ENCODE peak calls at places on chromosomes 2 and 18, in seven cellular contexts. Z is HCT116, G is A549, I is astrocyte of the spinal cord, W is lower leg skin, X is astrocyte, J is kidney epithelial cell. R is an unnamed sample.

GRCh38 chr18:30280861-30281470 is 761.6 kb downstream of the DSC3 start:
- DNase-seq in G (no peak), I (peak; percentile 69), J (peak; percentile 14), Z (peak; percentile 34), W (no peak), X (peak; percentile 21), R (peak; percentile 49)

GRCh38 chr2:43175187-43175490 is 51.3 kb downstream of the ZFP36L2 start:
- DNase-seq in J (no peak), Z (no peak), X (peak; percentile 38), I (peak; percentile 61), W (no peak), G (no peak), R (peak; percentile 33)

GRCh38 chr18:4068552-4069158 is 386.5 kb downstream of the DLGAP1 start:
- DNase-seq in J (peak; percentile 9), X (peak; percentile 22), W (no peak), I (peak; percentile 51), G (peak; percentile 30), Z (peak; percentile 51), R (peak; percentile 52)

GRCh38 chr2:65364054-65364651 is 68.2 kb downstream of the SPRED2 start:
- DNase-seq in Z (no peak), G (no peak), X (no peak), I (no peak), W (no peak), J (no peak), R (no peak)

GRCh38 chr2:184923751-184924150 is 325.4 kb downstream of the ZNF804A start:
- DNase-seq in I (no peak), J (no peak), W (no peak), X (peak; percentile 2), G (no peak), Z (no peak), R (no peak)

GRCh38 chr2:211455225-211455841 is 898.9 kb downstream of the CPS1 start:
- DNase-seq in Z (peak; percentile 39), I (peak; percentile 65), X (peak; percentile 6), G (peak; percentile 14), W (no peak), J (peak; percentile 9), R (peak; percentile 28)

GRCh38 chr2:239313776-239314175 is 87.0 kb downstream of the HDAC4 start:
- DNase-seq in J (no peak), Z (no peak), I (no peak), G (no peak), W (peak; percentile 82), X (no peak), R (no peak)

GRCh38 chr2:134232461-134232860 is 21.4 kb upstream of the MGAT5 start:
- DNase-seq in W (no peak), J (no peak), X (no peak), G (no peak), I (no peak), Z (no peak), R (no peak)

DNA sequence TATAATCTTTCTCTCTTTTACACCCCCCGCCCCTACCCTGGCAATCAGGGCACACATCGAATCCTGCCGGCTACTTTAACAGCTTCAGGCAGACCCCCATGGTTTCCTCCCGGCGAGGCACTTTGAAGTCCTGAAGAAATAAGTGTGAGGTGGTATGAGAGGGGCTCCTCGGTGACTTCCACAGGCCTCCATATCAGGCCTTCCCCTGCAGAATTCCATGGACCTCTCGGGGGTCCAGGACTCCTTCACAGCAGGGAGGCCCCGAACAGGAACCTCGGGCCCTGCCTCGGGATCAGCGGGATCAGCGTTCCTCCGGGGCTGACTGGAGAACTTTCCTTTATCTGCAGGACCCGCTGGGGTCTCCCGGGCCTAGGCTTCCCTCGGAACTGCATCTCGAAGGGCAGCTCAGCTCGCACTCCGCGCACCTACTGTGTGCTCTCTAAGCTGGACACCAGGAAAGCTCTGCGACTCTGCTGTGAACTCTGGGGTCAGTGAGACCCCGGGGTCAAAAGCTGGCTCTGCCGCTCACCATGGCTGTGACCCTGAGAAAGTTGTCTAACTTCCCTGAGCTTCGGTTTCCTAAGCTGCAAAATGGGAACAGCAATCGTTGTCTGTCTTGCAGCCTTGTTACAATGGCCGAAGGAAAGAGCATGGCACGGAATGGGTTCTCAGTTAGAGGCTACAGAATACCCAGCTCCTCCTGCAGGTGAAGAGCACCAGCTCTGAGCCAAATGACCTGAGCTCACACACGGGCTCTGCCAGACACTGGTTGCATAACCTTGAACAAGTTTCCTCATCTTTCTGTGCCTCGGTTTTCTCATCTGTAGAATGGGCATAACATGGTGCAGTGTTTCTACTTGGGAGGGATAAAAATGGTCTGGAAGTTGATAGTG is 97.4 kb upstream of the ID2 start:
- DNase-seq in I (no peak), Z (no peak), J (no peak), X (no peak), G (no peak), W (peak; percentile 68), R (no peak)
- H3K4me3 ChIP-seq in I (no peak overlapping the region), Z (peak overlapping the region; percentile 24), J (no peak overlapping the region), X (peak overlapping the region; percentile 25), G (no peak overlapping the region), W (no peak overlapping the region), R (no peak overlapping the region)

GRCh38 chr2:99201959-99202678 is 21.1 kb downstream of the MRPL30 start:
- DNase-seq in Z (no peak), W (no peak), J (no peak), I (no peak), X (no peak), G (no peak), R (no peak)
- TF ChIP-seq CTCF in Z (peak; percentile 15), W (no peak), J (peak; percentile 7), I (peak; percentile 17), X (no peak), G (no peak), R (no peak)

GRCh38 chr2:219002395-219003266 is 9.4 kb upstream of the CRYBA2 start:
- DNase-seq in W (no peak), G (peak; percentile 93), J (no peak), X (no peak), I (no peak), Z (peak; percentile 60), R (no peak)
- H3K4me3 ChIP-seq in W (no peak overlapping the region), G (peak overlapping the region; percentile 59), J (no peak overlapping the region), X (no peak overlapping the region), I (no peak overlapping the region), Z (peak overlapping the region; percentile 56), R (no peak overlapping the region)

GRCh38 chr2:231425291-231425810 is 29.8 kb downstream of the B3GNT7 start:
- DNase-seq in X (no peak), W (no peak), G (no peak), Z (no peak), J (no peak), I (no peak), R (no peak)
- TF ChIP-seq CTCF in X (no peak), W (no peak), G (no peak), Z (no peak), J (no peak), I (no peak), R (no peak)

DNA sequence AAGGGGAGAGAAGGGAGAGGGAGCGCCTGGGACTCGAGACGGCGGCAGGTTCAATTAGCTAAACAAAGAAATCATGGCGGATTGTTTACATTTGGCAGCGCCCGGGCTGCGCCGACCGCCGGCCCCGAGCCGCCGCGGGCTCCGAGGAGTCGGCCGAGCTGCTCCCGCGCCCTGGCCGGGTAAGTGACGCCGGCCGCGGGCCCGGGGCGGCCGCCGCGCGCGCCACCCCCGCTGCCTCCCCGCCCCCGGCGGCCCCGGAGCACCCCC is 187.1 kb upstream of the FANCL start:
- DNase-seq in W (no peak), G (peak; percentile 21), Z (no peak), X (no peak), J (no peak), I (no peak), R (no peak)
- H3K4me3 ChIP-seq in W (no peak overlapping the region), G (peak overlapping the region; percentile 56), Z (no peak overlapping the region), X (peak overlapping the region; percentile 76), J (peak overlapping the region; percentile 46), I (peak overlapping the region; percentile 57), R (peak overlapping the region; percentile 49)

DNA sequence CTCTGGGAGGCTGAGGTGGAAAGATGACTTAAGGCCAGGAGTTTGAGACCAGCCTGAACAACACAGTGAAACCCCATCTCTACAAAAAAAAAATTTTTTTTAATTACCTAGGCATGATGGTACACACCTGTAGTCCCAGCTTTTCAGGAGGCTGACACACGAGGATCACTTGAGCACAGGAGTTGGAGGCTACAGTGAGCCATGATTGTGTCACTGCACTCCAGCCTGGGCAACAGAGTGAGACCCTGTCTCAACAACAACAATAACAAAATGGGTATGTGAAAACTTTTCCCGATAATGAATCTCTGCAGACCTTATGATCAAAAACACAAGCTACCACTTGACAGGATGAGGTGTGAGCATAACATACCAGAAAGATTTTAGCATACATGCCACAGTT is 73.9 kb upstream of the PELI1 start:
- DNase-seq in J (no peak), X (no peak), W (no peak), I (no peak), G (no peak), Z (no peak), R (no peak)
- TF ChIP-seq CTCF in J (no peak), X (no peak), W (no peak), I (no peak), G (no peak), Z (no peak), R (no peak)

DNA sequence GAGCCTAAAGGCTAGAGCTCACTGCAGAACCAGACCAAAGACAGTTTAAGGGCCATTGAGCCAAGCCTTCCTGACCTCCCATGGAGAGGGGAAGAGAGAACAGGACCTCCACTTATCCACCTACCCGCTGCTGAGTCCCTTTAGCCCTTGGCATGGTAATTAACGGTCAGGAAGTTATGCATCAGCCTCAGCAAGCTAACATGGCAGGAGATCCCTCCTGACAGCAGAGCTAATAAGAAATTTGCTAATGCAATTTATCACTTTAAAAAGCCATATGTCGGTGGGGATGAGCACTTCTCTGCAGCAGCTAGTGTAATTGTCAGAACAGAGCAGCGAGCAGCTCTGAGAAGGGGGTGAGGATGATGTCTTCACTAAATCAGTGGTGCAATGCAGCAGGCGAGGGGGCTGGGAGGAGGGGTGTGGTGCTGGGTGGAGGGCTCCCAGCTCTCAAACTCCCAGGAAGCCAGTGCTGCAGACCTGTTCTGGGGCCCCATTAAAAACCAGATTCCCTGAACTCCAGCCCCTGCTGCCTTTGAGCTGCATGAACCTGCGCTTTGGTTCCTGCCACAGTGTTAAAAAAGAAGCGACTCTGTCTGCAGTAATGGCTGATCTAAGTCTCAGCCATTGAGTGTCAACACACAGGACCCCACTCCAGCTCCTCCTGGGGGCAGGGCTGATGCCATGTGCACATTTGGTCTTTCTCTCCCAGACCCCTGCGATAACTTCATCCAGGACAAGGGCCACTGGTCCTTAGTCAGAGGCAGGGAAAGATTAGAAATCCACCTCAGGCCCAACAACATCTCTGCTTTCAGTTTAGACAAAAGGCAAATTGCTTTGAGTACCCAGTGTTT is 84.2 kb upstream of the STPG4 start:
- DNase-seq in I (no peak), X (no peak), J (no peak), G (no peak), W (no peak), Z (no peak), R (no peak)
- H3K4me3 ChIP-seq in I (no peak overlapping the region), X (no peak overlapping the region), J (no peak overlapping the region), G (no peak overlapping the region), W (no peak overlapping the region), Z (no peak overlapping the region), R (no peak overlapping the region)

GRCh38 chr2:110114801-110115200 is 821 bp downstream of the MALL start:
- DNase-seq in Z (no peak), X (no peak), J (no peak), G (peak; percentile 32), I (peak; percentile 29), W (no peak), R (no peak)

GRCh38 chr2:110116033-110116710 is 550 bp upstream of the MALL start:
- DNase-seq in G (peak; percentile 73), Z (peak; percentile 56), W (peak; percentile 86), X (peak; percentile 64), I (peak; percentile 77), J (no peak), R (peak; percentile 75)

GRCh38 chr2:110115291-110116032 is at the start of gene MALL:
- DNase-seq in W (peak; percentile 86), G (peak; percentile 65), I (peak; percentile 69), X (no peak), J (no peak), Z (peak; percentile 60), R (peak; percentile 21)

GRCh38 chr2:110114007-110114591 is 1.5 kb downstream of the MALL start:
- DNase-seq in Z (peak; percentile 59), I (peak; percentile 29), W (peak; percentile 90), J (no peak), X (no peak), G (peak; percentile 68), R (no peak)
- TF ChIP-seq CTCF in Z (peak; percentile 53), I (peak; percentile 41), W (no peak), J (peak; percentile 39), X (peak; percentile 16), G (peak; percentile 34), R (peak; percentile 26)